ENCODE peak calls at places on chromosomes 11 and 22, in six cellular contexts. L is neural progenitor cell, Q is SJCRH30, W is lower lobe of right lung, V is mucosa of descending colon, N is mesendoderm. D is an unnamed sample.
A peak's percentile ranks its signal among the peaks of the same experiment; 100 is the strongest.

GRCh38 chr11:44622721-44623258 is 57.3 kb downstream of the CD82 start:
- DNase-seq in W (no peak), L (no peak), Q (peak; percentile 12), N (no peak), V (no peak), D (no peak)

GRCh38 chr11:102390667-102391449 is 43.8 kb downstream of the BIRC2 start:
- DNase-seq in W (peak; percentile 73), N (peak; percentile 91), Q (peak; percentile 66), V (peak; percentile 70), L (peak; percentile 79), D (peak; percentile 43)

GRCh38 chr22:45534339-45535192 is 31.9 kb downstream of the FBLN1 start:
- DNase-seq in Q (peak; percentile 67), V (no peak), L (no peak), N (no peak), W (no peak), D (no peak)

GRCh38 chr11:30414283-30414682 is 91.4 kb downstream of the ARL14EP start:
- DNase-seq in W (no peak), L (no peak), Q (no peak), V (no peak), N (no peak), D (no peak)

GRCh38 chr11:85806876-85807275 is 4.1 kb downstream of the SYTL2 start:
- DNase-seq in N (no peak), Q (no peak), V (no peak), W (no peak), L (no peak), D (no peak)

GRCh38 chr11:405976-406795 is 8.6 kb downstream of the SIGIRR start:
- DNase-seq in N (no peak), V (peak; percentile 58), W (peak; percentile 55), Q (no peak), L (no peak), D (no peak)

GRCh38 chr11:6365659-6366058 is 24.6 kb upstream of the SMPD1 start:
- DNase-seq in L (no peak), N (no peak), W (no peak), V (no peak), Q (no peak), D (no peak)

GRCh38 chr11:45412521-45412920 is 126.4 kb upstream of the SYT13 start:
- DNase-seq in V (no peak), W (no peak), Q (no peak), N (peak; percentile 83), L (no peak), D (no peak)

GRCh38 chr22:24148586-24148985 is 32.7 kb upstream of the SUSD2 start:
- DNase-seq in W (no peak), V (no peak), N (no peak), Q (no peak), L (no peak), D (no peak)

GRCh38 chr11:77171885-77172665 is 44.0 kb downstream of the MYO7A start:
- DNase-seq in L (peak; percentile 95), V (no peak), W (peak; percentile 43), Q (no peak), N (peak; percentile 88), D (no peak)

GRCh38 chr11:78555592-78555991 is 19.1 kb downstream of the NARS2 start:
- DNase-seq in Q (no peak), L (no peak), W (no peak), N (no peak), V (no peak), D (no peak)

GRCh38 chr11:78548911-78549572 is 25.6 kb downstream of the NARS2 start:
- DNase-seq in W (no peak), L (peak; percentile 12), Q (no peak), V (no peak), N (no peak), D (no peak)

GRCh38 chr11:78551066-78551465 is 23.6 kb downstream of the NARS2 start:
- DNase-seq in N (no peak), W (no peak), Q (no peak), L (no peak), V (no peak), D (no peak)

GRCh38 chr11:78547931-78548705 is 26.5 kb downstream of the NARS2 start:
- DNase-seq in Q (no peak), V (no peak), L (no peak), N (no peak), W (no peak), D (no peak)

GRCh38 chr11:78549624-78550409 is 24.8 kb downstream of the NARS2 start:
- DNase-seq in N (peak; percentile 65), Q (no peak), W (no peak), L (peak; percentile 28), V (no peak), D (no peak)
- H3K36me3 ChIP-seq in N (no peaks in the 10 kb centered on the region), Q (peaks cover 3% of the 10 kb centered on the region), W (no peaks in the 10 kb centered on the region), L (no peaks in the 10 kb centered on the region), V (no peaks in the 10 kb centered on the region), D (no peaks in the 10 kb centered on the region)

GRCh38 chr11:71977743-71978418 is 20.8 kb upstream of the IL18BP start:
- DNase-seq in Q (no peak), V (no peak), L (peak; percentile 47), W (no peak), N (peak; percentile 52), D (no peak)

GRCh38 chr11:71977090-71977489 is 21.6 kb upstream of the IL18BP start:
- DNase-seq in Q (no peak), N (no peak), W (no peak), V (no peak), L (no peak), D (no peak)

GRCh38 chr11:71979582-71979981 is 19.1 kb upstream of the IL18BP start:
- DNase-seq in Q (no peak), V (no peak), L (no peak), W (no peak), N (no peak), D (no peak)

GRCh38 chr11:71979094-71979493 is 19.6 kb upstream of the IL18BP start:
- DNase-seq in V (no peak), W (no peak), L (no peak), N (no peak), Q (no peak), D (no peak)
- H3K36me3 ChIP-seq in V (no peaks in the 10 kb centered on the region), W (peaks cover 35% of the 10 kb centered on the region), L (peaks cover 4% of the 10 kb centered on the region), N (peaks cover 1% of the 10 kb centered on the region), Q (peaks cover 19% of the 10 kb centered on the region), D (peaks cover 12% of the 10 kb centered on the region)

GRCh38 chr11:128814856-128815705 is 52.0 kb downstream of the KCNJ1 start:
- DNase-seq in V (no peak), N (peak; percentile 97), W (no peak), Q (peak; percentile 88), L (peak; percentile 94), D (peak; percentile 70)

GRCh38 chr11:128807909-128808308 is 59.2 kb downstream of the KCNJ1 start:
- DNase-seq in W (no peak), Q (no peak), L (no peak), N (no peak), V (no peak), D (no peak)

GRCh38 chr11:128809128-128809527 is 58.0 kb downstream of the KCNJ1 start:
- DNase-seq in L (no peak), V (no peak), Q (no peak), N (no peak), W (no peak), D (no peak)

GRCh38 chr11:128813729-128814128 is 53.4 kb downstream of the KCNJ1 start:
- DNase-seq in N (no peak), L (no peak), Q (no peak), V (no peak), W (no peak), D (no peak)

DNA sequence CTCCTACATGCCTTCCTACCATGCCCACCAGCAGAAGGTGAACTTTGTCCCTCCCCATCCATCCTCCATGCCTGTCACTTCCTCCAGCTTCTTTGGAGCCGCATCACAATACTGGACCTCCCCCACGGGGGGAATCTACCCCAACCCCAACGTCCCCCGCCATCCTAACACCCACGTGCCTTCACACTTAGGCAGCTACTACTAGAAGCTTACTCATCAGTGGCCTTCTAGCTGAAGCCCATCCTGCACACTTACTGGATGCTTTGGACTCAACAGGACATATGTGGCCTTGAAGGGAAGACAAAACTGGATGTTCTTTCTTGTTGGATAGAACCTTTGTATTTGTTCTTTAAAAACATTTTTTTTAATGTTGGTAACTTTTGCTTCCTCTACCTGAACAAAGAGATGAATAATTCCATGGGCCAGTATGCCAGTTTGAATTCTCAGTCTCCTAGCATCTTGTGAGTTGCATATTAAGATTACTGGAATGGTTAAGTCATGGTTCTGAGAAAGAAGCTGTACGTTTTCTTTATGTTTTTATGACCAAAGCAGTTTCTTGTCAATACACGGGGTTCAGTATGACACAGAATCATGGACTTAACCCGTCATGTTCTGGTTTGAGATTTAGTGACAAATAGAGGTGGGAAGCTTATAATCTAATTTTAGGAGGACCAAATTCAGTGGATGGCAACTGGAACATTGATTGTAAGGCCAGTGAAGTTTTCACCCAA is 56.1 kb downstream of the KCNJ1 start:
- DNase-seq in N (no peak), W (no peak), V (no peak), L (no peak), Q (no peak), D (no peak)
- H3K36me3 ChIP-seq in N (no peaks in the 10 kb centered on the region), W (peaks cover 84% of the 10 kb centered on the region), V (no peaks in the 10 kb centered on the region), L (no peaks in the 10 kb centered on the region), Q (no peaks in the 10 kb centered on the region), D (peaks cover 31% of the 10 kb centered on the region)

DNA sequence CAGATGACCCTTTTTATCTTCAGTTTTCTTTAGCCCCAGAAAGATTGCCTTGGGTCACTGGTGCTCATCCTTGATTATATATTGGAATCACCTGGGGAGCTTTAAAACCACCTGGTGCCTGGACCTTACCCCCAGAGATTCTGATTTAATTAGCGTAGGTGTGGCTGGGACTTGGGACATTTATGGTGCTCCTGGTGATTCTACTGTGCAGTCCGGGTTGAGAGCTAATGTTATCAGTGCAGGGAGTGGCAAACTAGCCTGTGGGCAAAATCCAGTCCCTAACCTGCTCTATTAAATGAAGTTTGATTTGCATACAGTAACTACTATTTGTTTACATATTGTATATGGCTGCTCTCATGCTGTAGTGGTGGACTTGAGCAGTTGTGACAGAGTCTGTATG is 134.0 kb upstream of the SORL1-AS1 start:
- DNase-seq in L (no peak), W (no peak), Q (no peak), N (no peak), V (peak; percentile 38), D (no peak)
- H3K36me3 ChIP-seq in L (no peaks in the 10 kb centered on the region), W (peaks cover 54% of the 10 kb centered on the region), Q (no peaks in the 10 kb centered on the region), N (peaks cover 5% of the 10 kb centered on the region), V (no peaks in the 10 kb centered on the region), D (no peaks in the 10 kb centered on the region)

DNA sequence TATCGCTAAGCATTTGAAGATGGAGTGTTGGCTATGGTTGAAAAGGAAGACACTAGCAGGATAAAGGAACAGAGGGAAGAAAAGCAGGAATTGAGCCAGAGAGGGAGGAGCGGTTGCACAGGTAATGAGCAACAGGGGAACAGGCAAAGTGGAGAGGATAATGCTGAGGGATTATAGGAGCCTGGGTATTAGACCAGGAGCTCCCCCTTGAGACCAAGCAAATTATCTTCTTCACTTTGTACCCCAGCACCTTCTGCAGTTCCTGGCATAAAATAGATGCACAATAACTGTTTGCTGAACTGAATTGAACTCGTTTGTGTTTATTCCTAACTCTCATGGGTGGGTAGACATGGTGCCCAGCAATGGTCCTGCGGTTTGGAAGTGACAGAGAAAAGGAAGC is 54.6 kb upstream of the OR5P2 start:
- DNase-seq in Q (no peak), W (no peak), V (no peak), L (no peak), N (peak; percentile 33), D (no peak)
- H3K36me3 ChIP-seq in Q (no peaks in the 10 kb centered on the region), W (no peaks in the 10 kb centered on the region), V (no peaks in the 10 kb centered on the region), L (no peaks in the 10 kb centered on the region), N (no peaks in the 10 kb centered on the region), D (no peaks in the 10 kb centered on the region)

GRCh38 chr22:32407332-32407731 is 4.7 kb downstream of the RTCB start:
- DNase-seq in L (no peak), W (no peak), N (no peak), Q (no peak), V (no peak), D (no peak)
- H3K36me3 ChIP-seq in L (peaks cover 20% of the 10 kb centered on the region), W (peaks cover 69% of the 10 kb centered on the region), N (peaks cover 17% of the 10 kb centered on the region), Q (peaks cover 27% of the 10 kb centered on the region), V (no peaks in the 10 kb centered on the region), D (peaks cover 62% of the 10 kb centered on the region)